ENCODE peak calls at places on chromosomes 1 and 21, in six cellular contexts. U is AG04450; C is activated T-helper 1 cell treated with anti-CD3 and anti-CD28 coated beads, Interleukin-12 subunit alpha, Interleukin-12 subunit beta, Interleukin-2, Interleukin-4 antibody, amounts not matched to agents 30 ng/mL and 10 ng/mL and 1 ng/mL, durations not matched to agents 14 hours and 24 hours and 36 hours; R is NCI-H510A treated with DMSO at 0.1 percent for 48 hours; Z is GM12865; I is stimulated activated effector memory CD8-positive, alpha-beta T cell treated with anti-CD3 and anti-CD28 coated beads, Interleukin-12 subunit alpha, Interleukin-12 subunit beta, amount 100 ng/mL, for 72 hours. M is an unnamed sample.

GRCh38 chr1:22607154-22607553 is 29.3 kb upstream of the C1QA start:
- DNase-seq in U (no peak), C (no peak), R (no peak), Z (no peak), I (no peak), M (no peak)

GRCh38 chr1:115642168-115643072 is 650 bp downstream of the VANGL1 start:
- DNase-seq in U (no peak), C (peak), R (peak), Z (peak), I (peak), M (no peak)

GRCh38 chr1:36342426-36343185 is 19.2 kb upstream of the EVA1B start:
- DNase-seq in U (no peak), C (peak), R (peak), Z (peak), I (no peak), M (no peak)

GRCh38 chr1:204493882-204494280 is 724 bp downstream of the PIK3C2B start:
- DNase-seq in U (no peak), C (peak), R (peak), Z (peak), I (no peak), M (peak)

GRCh38 chr1:236870721-236871120 is 75.6 kb downstream of the MTR start:
- DNase-seq in U (no peak), C (no peak), R (no peak), Z (no peak), I (no peak), M (no peak)

GRCh38 chr1:25647106-25647505 is 30.5 kb downstream of the MAN1C1 start:
- DNase-seq in U (no peak), C (no peak), R (no peak), Z (no peak), I (no peak), M (no peak)

GRCh38 chr1:212669102-212669501 is 30.5 kb downstream of the BATF3 start:
- DNase-seq in U (no peak), C (no peak), R (no peak), Z (peak), I (peak), M (no peak)

GRCh38 chr1:160168609-160169369 is 17.4 kb downstream of the ATP1A4 start:
- DNase-seq in U (no peak), C (no peak), R (no peak), Z (no peak), I (no peak), M (no peak)

GRCh38 chr1:236273358-236273757 is 8.4 kb downstream of the ERO1B start:
- DNase-seq in U (no peak), C (no peak), R (no peak), Z (no peak), I (no peak), M (no peak)

GRCh38 chr1:202199141-202199889 is 5.7 kb downstream of the LGR6 start:
- DNase-seq in U (no peak), C (no peak), R (no peak), Z (no peak), I (no peak), M (no peak)

GRCh38 chr1:205286335-205286950 is 35.1 kb downstream of the NUAK2 start:
- DNase-seq in U (no peak), C (peak), R (no peak), Z (peak), I (peak), M (no peak)

GRCh38 chr1:205598841-205599666 is 32.8 kb downstream of the ELK4 start:
- DNase-seq in U (peak), C (no peak), R (no peak), Z (no peak), I (no peak), M (no peak)

GRCh38 chr1:2415801-2416208 is 3.4 kb upstream of the PEX10 start:
- DNase-seq in U (no peak), C (peak), R (peak), Z (peak), I (peak), M (peak)

GRCh38 chr1:52632732-52633290 is at the start of gene SHISAL2A:
- DNase-seq in U (no peak), C (peak), R (peak), Z (peak), I (peak), M (peak)

GRCh38 chr1:63721531-63722189 is 52.2 kb upstream of the ROR1 start:
- DNase-seq in U (no peak), C (no peak), R (peak), Z (no peak), I (no peak), M (no peak)

GRCh38 chr1:98210064-98210463 is 289.2 kb upstream of the DPYD start:
- DNase-seq in U (peak), C (no peak), R (no peak), Z (no peak), I (no peak), M (no peak)

GRCh38 chr1:164446020-164446419 is 113.0 kb upstream of the PBX1 start:
- DNase-seq in U (no peak), C (no peak), R (no peak), Z (no peak), I (no peak), M (no peak)

GRCh38 chr21:22278366-22278765 is 1280.2 kb downstream of the NCAM2 start:
- DNase-seq in U (no peak), C (no peak), R (no peak), Z (no peak), I (no peak), M (no peak)

GRCh38 chr1:203440780-203441179 is 34.8 kb upstream of the PRELP start:
- DNase-seq in U (peak), C (no peak), R (no peak), Z (peak), I (no peak), M (no peak)

GRCh38 chr1:39927538-39927937 is 25.8 kb upstream of the MYCL start:
- DNase-seq in U (no peak), C (no peak), R (no peak), Z (no peak), I (no peak), M (no peak)

GRCh38 chr1:247357062-247357780 is 25.6 kb upstream of the ZNF496 start:
- DNase-seq in U (peak), C (no peak), R (no peak), Z (no peak), I (no peak), M (no peak)

GRCh38 chr1:80915491-80915890 is 885.2 kb upstream of the ADGRL2 start:
- DNase-seq in U (no peak), C (no peak), R (no peak), Z (no peak), I (no peak), M (no peak)

GRCh38 chr1:47618222-47618720 is 180.4 kb downstream of the FOXD2 start:
- DNase-seq in U (no peak), C (no peak), R (no peak), Z (no peak), I (peak), M (no peak)